ENCODE peak calls at places on chromosomes 5 and 9, in four cellular contexts. H is left ventricle myocardium inferior, O is OCI-LY7, Z is fibroblast of mammary gland. E is an unnamed sample.

GRCh38 chr5:151005187-151005974 is 15.0 kb upstream of the GPX3 start:
- DNase-seq in Z (peak; percentile 54), H (peak; percentile 47), O (no peak), E (no peak)

GRCh38 chr5:126732716-126733115 is 44.2 kb upstream of the LMNB1 start:
- DNase-seq in H (no peak), O (no peak), Z (no peak), E (no peak)

GRCh38 chr9:131203438-131204219 is 72.7 kb downstream of the FAM78A start:
- DNase-seq in O (peak; percentile 34), H (no peak), Z (no peak), E (no peak)

GRCh38 chr5:54357371-54358058 is 47.1 kb upstream of the ARL15 start:
- DNase-seq in H (no peak), O (no peak), Z (peak; percentile 35), E (no peak)

GRCh38 chr5:72347801-72348305 is 27.7 kb downstream of the PTCD2 start:
- DNase-seq in H (no peak), Z (peak; percentile 97), O (no peak), E (peak; percentile 95)

GRCh38 chr5:89498699-89499098 is 615.7 kb upstream of the MEF2C start:
- DNase-seq in H (no peak), O (no peak), Z (no peak), E (peak; percentile 13)

GRCh38 chr5:68344447-68345111 is 129.0 kb downstream of the PIK3R1 start:
- DNase-seq in H (no peak), Z (peak; percentile 83), O (no peak), E (peak; percentile 83)

GRCh38 chr5:95613514-95613913 is 6.4 kb upstream of the GPR150 start:
- DNase-seq in H (no peak), Z (no peak), O (no peak), E (no peak)

GRCh38 chr9:124280176-124280691 is 22.5 kb downstream of the NEK6 start:
- DNase-seq in Z (peak; percentile 70), H (no peak), O (no peak), E (peak; percentile 90)

GRCh38 chr5:18285257-18285656 is 651.0 kb downstream of the TAF11L14 start:
- DNase-seq in Z (no peak), O (no peak), H (no peak), E (no peak)

GRCh38 chr9:84315278-84315877 is 25.2 kb downstream of the SLC28A3 start:
- DNase-seq in O (peak; percentile 40), Z (peak; percentile 69), H (peak; percentile 22), E (peak; percentile 23)

GRCh38 chr9:76574171-76574767 is 115.3 kb downstream of the GCNT1 start:
- DNase-seq in O (no peak), H (no peak), Z (peak; percentile 49), E (no peak)

GRCh38 chr5:135310328-135310989 is 88.6 kb downstream of the MACROH2A1 start:
- DNase-seq in Z (peak; percentile 74), O (no peak), H (no peak), E (peak; percentile 72)

GRCh38 chr5:174501461-174502069 is 222.8 kb upstream of the MSX2 start:
- DNase-seq in Z (peak; percentile 45), O (no peak), H (no peak), E (peak; percentile 79)

GRCh38 chr9:35835216-35835604 is 6.2 kb downstream of the TMEM8B start:
- DNase-seq in H (no peak), Z (no peak), O (peak; percentile 43), E (no peak)

GRCh38 chr5:54673523-54674225 is 156.1 kb downstream of the SNX18 start:
- DNase-seq in O (peak; percentile 14), H (peak; percentile 35), Z (no peak), E (no peak)

GRCh38 chr5:71533614-71534013 is 53.5 kb upstream of the MCCC2 start:
- DNase-seq in H (no peak), O (peak; percentile 23), Z (peak; percentile 58), E (no peak)

GRCh38 chr5:95380103-95380628 is 11.0 kb upstream of the FAM81B start:
- DNase-seq in O (no peak), Z (no peak), H (no peak), E (no peak)

GRCh38 chr9:37309136-37309535 is 113.4 kb upstream of the GRHPR start:
- DNase-seq in O (peak; percentile 54), Z (peak; percentile 30), H (no peak), E (no peak)

GRCh38 chr9:127968717-127969383 is 11.9 kb downstream of the EEIG1 start:
- DNase-seq in O (no peak), H (peak; percentile 80), Z (peak; percentile 98), E (peak; percentile 87)

GRCh38 chr5:127210082-127210481 is 80.5 kb upstream of the MEGF10 start:
- DNase-seq in H (no peak), Z (peak; percentile 52), O (no peak), E (no peak)

GRCh38 chr9:33782395-33783152 is 12.8 kb upstream of the PRSS3 start:
- DNase-seq in H (no peak), O (no peak), Z (peak; percentile 59), E (peak; percentile 78)

GRCh38 chr9:117938086-117938485 is 233.9 kb downstream of the TLR4 start:
- DNase-seq in O (no peak), Z (no peak), H (no peak), E (peak; percentile 3)

GRCh38 chr9:16611001-16611400 is 259.5 kb downstream of the BNC2 start:
- DNase-seq in O (no peak), Z (peak; percentile 78), H (no peak), E (peak; percentile 67)

GRCh38 chr5:156051972-156052371 is 275.0 kb upstream of the SGCD start:
- DNase-seq in O (no peak), H (no peak), Z (no peak), E (no peak)
- TF ChIP-seq CTCF in O (no peak), H (peak; percentile 19), Z (no peak), E (no peak)

GRCh38 chr5:5348135-5348534 is 74.3 kb upstream of the ICE1 start:
- DNase-seq in O (no peak), H (no peak), Z (no peak), E (no peak)
- TF ChIP-seq CTCF in O (no peak), H (no peak), Z (no peak), E (no peak)

DNA sequence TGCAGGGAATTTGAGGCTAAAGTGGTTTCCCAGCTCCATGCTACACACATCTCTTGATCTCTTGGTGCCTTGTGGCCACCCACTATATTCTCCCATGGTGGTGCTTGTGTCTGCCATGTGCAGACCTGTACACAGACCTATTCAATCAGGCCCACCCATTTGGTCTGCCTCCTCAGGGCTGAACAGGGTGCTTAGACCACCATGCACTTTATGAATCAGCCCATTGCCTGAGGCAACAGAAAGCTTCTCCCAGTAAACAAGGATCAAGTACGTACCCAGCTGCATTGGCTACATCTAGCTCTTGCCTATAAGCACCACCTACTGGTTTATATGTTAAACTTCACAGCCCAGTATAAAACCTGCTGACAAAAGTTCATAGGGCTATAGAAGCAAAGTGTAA is 664.3 kb upstream of the EDIL3 start:
- DNase-seq in O (no peak), H (no peak), Z (peak; percentile 37), E (peak; percentile 70)
- TF ChIP-seq CTCF in O (peak; percentile 34), H (peak; percentile 50), Z (peak; percentile 24), E (peak; percentile 40)

DNA sequence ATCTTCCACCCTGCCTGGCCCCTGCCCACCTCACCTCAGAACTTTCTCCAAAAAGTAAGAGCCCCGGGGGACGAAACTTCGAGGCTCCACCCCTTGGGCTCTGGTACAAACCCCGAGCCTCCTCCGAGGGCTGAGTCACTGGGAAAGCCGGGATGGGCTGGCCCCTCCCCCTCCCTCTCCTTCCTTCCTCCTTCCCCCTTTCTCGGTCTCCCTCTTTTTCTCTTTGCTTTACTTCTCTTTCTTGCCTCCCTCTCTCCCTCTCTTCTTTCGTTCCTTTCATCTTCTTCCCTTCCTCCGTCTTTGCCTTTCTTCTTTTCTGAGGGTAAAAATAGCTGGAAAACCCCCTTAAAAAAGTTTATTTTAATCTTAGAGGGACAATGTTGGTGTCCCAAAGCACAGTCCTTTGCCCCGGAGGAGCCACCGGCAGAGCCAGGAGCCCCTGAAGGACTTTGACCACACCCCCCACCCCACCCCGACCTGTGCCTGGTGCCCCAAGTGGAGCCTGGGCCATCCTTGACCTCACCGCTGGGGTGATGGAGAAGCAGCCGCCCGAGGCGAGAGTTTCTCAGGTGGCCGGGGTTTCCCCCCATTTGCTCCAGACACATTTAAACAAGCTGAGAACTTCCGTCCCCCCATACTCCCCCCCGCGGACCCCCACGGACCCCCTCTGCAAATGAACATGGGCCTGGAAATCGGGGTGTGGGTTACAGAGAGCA is 5.7 kb upstream of the NOTCH1 start:
- DNase-seq in H (peak; percentile 81), Z (peak; percentile 78), O (peak; percentile 34), E (peak; percentile 58)
- TF ChIP-seq CTCF in H (no peak), Z (no peak), O (no peak), E (no peak)

GRCh38 chr5:149406203-149406978 is 27.3 kb upstream of the IL17B start:
- DNase-seq in O (no peak), Z (peak; percentile 90), H (peak; percentile 75), E (peak; percentile 79)
- TF ChIP-seq CTCF in O (no peak), Z (peak; percentile 18), H (no peak), E (no peak)

DNA sequence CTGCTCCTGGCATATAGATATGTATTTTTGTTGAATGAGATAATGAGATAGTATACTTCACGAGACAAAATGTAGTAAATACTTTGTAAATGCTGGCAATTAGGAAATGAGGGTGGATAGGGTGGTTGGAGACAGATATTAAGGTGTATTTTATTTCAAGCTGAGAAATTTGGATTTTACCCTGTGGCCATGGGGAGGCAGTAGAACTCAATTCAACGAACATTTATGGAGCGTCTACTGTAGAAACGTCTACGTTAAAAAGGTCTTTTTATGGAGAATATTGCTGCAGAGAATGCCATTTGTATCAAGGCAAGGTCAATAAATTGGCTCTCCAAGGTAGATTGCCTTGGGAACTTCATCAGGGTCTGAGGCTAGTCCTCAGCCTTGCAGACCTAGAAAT is 21.5 kb upstream of the RALGPS1 start:
- DNase-seq in O (peak; percentile 12), Z (no peak), H (no peak), E (no peak)
- TF ChIP-seq CTCF in O (peak; percentile 73), Z (peak; percentile 32), H (peak; percentile 15), E (peak; percentile 14)

GRCh38 chr9:68779558-68780376 is 74.7 kb downstream of the PIP5K1B start:
- DNase-seq in Z (peak; percentile 90), H (peak; percentile 95), O (peak; percentile 96), E (peak; percentile 84)
- TF ChIP-seq CTCF in Z (no peak), H (peak; percentile 43), O (peak; percentile 78), E (no peak)

DNA sequence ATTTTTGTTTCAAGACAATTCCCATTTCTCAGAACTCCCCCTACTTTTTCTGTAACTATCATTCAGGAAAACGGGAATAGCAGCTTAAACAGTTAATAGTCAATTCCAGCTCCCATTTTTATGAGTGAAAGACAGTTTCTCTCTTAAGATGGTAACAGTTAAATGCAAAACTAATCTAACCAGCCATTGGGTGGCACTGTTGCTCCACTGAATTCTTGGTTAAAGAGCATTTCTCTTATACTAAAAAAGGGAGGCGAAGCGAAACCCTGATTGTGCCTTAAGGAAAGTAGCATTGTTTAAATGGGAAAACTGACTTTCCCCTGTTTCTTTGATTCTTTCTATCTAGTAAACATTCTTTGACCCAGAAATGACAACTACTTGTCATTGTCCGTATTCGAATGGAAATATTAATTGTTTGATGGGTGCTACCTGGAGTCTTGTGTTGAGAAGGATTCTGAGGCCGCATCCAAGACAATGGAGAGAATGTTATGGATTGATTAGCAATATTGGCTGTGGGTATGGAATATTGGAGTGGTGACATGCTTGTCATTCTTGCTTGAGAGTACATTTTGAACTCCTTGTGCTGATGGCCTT is 507.8 kb downstream of the MAT2B start:
- DNase-seq in Z (peak; percentile 81), H (no peak), O (peak; percentile 68), E (peak; percentile 52)
- TF ChIP-seq CTCF in Z (peak; percentile 65), H (peak; percentile 73), O (peak; percentile 89), E (peak; percentile 81)

GRCh38 chr5:10762776-10763500 is 1.9 kb upstream of the DAP start:
- DNase-seq in H (no peak), Z (no peak), O (peak; percentile 77), E (no peak)

GRCh38 chr5:10768304-10768899 is 7.4 kb upstream of the DAP start:
- DNase-seq in Z (no peak), H (no peak), O (no peak), E (no peak)
- TF ChIP-seq CTCF in Z (no peak), H (no peak), O (no peak), E (no peak)